ENCODE peak calls at places on chromosomes 4 and X, in five cellular contexts. One of them, this sample, is unnamed.

GRCh38 chr4:91829531-91829930 is 474.2 kb upstream of the GRID2 start:
- DNase-seq in SK-N-SH: no peak
- DNase-seq in K562: no peak
- DNase-seq in HEK293T: no peak
- DNase-seq in HepG2: no peak
- DNase-seq in this sample: no peak

GRCh38 chr4:2366252-2367192 is 51.9 kb downstream of the ZFYVE28 start:
- DNase-seq in SK-N-SH: no peak
- DNase-seq in K562: no peak
- DNase-seq in HEK293T: no peak
- DNase-seq in HepG2: no peak
- DNase-seq in this sample: no peak

GRCh38 chr4:89800527-89801103 is 36.3 kb downstream of the SNCA start:
- DNase-seq in SK-N-SH: no peak
- DNase-seq in K562: no peak
- DNase-seq in HEK293T: no peak
- DNase-seq in HepG2: no peak
- DNase-seq in this sample: no peak

GRCh38 chrX:109732319-109732779 is 708 bp downstream of the ACSL4 start:
- DNase-seq in SK-N-SH: peak
- DNase-seq in K562: peak
- DNase-seq in HEK293T: peak
- DNase-seq in HepG2: no peak
- DNase-seq in this sample: no peak

GRCh38 chrX:152299787-152300186 is 151.3 kb downstream of the GABRA3 start:
- DNase-seq in SK-N-SH: no peak
- DNase-seq in K562: no peak
- DNase-seq in HEK293T: no peak
- DNase-seq in HepG2: no peak
- DNase-seq in this sample: no peak

GRCh38 chr4:150950657-150951056 is 64.4 kb downstream of the LRBA start:
- DNase-seq in SK-N-SH: no peak
- DNase-seq in K562: no peak
- DNase-seq in HEK293T: no peak
- DNase-seq in HepG2: peak
- DNase-seq in this sample: no peak

GRCh38 chr4:143286733-143287570 is 49.7 kb upstream of the GAB1 start:
- DNase-seq in SK-N-SH: no peak
- DNase-seq in K562: no peak
- DNase-seq in HEK293T: no peak
- DNase-seq in HepG2: no peak
- DNase-seq in this sample: no peak

GRCh38 chr4:186725422-186726149 is 1.9 kb upstream of the FAT1 start:
- DNase-seq in SK-N-SH: peak
- DNase-seq in K562: peak
- DNase-seq in HEK293T: peak
- DNase-seq in HepG2: peak
- DNase-seq in this sample: no peak

GRCh38 chr4:6507345-6507744 is 34.9 kb upstream of the PPP2R2C start:
- DNase-seq in SK-N-SH: no peak
- DNase-seq in K562: no peak
- DNase-seq in HEK293T: no peak
- DNase-seq in HepG2: no peak
- DNase-seq in this sample: no peak

GRCh38 chrX:45803383-45803921 is 602.8 kb upstream of the DIPK2B start:
- DNase-seq in SK-N-SH: no peak
- DNase-seq in K562: no peak
- DNase-seq in HEK293T: no peak
- DNase-seq in HepG2: no peak
- DNase-seq in this sample: no peak

GRCh38 chr4:2441393-2442174 is 22.8 kb downstream of the CFAP99 start:
- DNase-seq in SK-N-SH: peak
- DNase-seq in K562: peak
- DNase-seq in HEK293T: peak
- DNase-seq in HepG2: peak
- DNase-seq in this sample: peak

GRCh38 chrX:20263474-20263873 is 3.2 kb downstream of the RPS6KA3 start:
- DNase-seq in SK-N-SH: no peak
- DNase-seq in K562: no peak
- DNase-seq in HEK293T: no peak
- DNase-seq in HepG2: no peak
- DNase-seq in this sample: no peak

GRCh38 chr4:151485541-151486131 is 76.7 kb downstream of the FHIP1A start:
- DNase-seq in SK-N-SH: no peak
- DNase-seq in K562: no peak
- DNase-seq in HEK293T: no peak
- DNase-seq in HepG2: no peak
- DNase-seq in this sample: no peak

GRCh38 chr4:85778809-85779124 is 303.8 kb downstream of the ARHGAP24 start:
- DNase-seq in SK-N-SH: no peak
- DNase-seq in K562: no peak
- DNase-seq in HEK293T: no peak
- DNase-seq in HepG2: no peak
- DNase-seq in this sample: no peak

GRCh38 chrX:75086731-75087195 is 69.3 kb downstream of the ABCB7 start:
- DNase-seq in SK-N-SH: no peak
- DNase-seq in K562: no peak
- DNase-seq in HEK293T: no peak
- DNase-seq in HepG2: no peak
- DNase-seq in this sample: no peak

GRCh38 chr4:74628808-74629616 is 165.3 kb downstream of the BTC start:
- DNase-seq in SK-N-SH: no peak
- DNase-seq in K562: no peak
- DNase-seq in HEK293T: no peak
- DNase-seq in HepG2: no peak
- DNase-seq in this sample: no peak

GRCh38 chrX:11267311-11267910 is 25.8 kb upstream of the AMELX start:
- DNase-seq in SK-N-SH: no peak
- DNase-seq in K562: no peak
- DNase-seq in HEK293T: no peak
- DNase-seq in HepG2: peak
- DNase-seq in this sample: no peak

GRCh38 chr4:176838611-176839411 is 46.1 kb upstream of the VEGFC start:
- DNase-seq in SK-N-SH: no peak
- DNase-seq in K562: no peak
- DNase-seq in HEK293T: no peak
- DNase-seq in HepG2: no peak
- DNase-seq in this sample: no peak

GRCh38 chrX:127578395-127578794 is 473.8 kb downstream of the ACTRT1 start:
- DNase-seq in SK-N-SH: no peak
- DNase-seq in K562: no peak
- DNase-seq in HEK293T: no peak
- DNase-seq in HepG2: no peak
- DNase-seq in this sample: no peak

GRCh38 chr4:41545238-41545637 is 7.3 kb downstream of the LIMCH1 start:
- DNase-seq in SK-N-SH: no peak
- DNase-seq in K562: no peak
- DNase-seq in HEK293T: no peak
- DNase-seq in HepG2: no peak
- DNase-seq in this sample: no peak

GRCh38 chrX:102934624-102935023 is 2.4 kb upstream of the RAB40AL start:
- DNase-seq in SK-N-SH: peak
- DNase-seq in K562: peak
- DNase-seq in HEK293T: peak
- DNase-seq in HepG2: peak
- DNase-seq in this sample: no peak

GRCh38 chrX:69137371-69137881 is 27.8 kb downstream of the PJA1 start:
- DNase-seq in SK-N-SH: no peak
- DNase-seq in K562: no peak
- DNase-seq in HEK293T: no peak
- DNase-seq in HepG2: no peak
- DNase-seq in this sample: no peak

GRCh38 chr4:138870739-138871633 is 144.6 kb upstream of the NOCT start:
- DNase-seq in SK-N-SH: peak
- DNase-seq in K562: peak
- DNase-seq in HEK293T: peak
- DNase-seq in HepG2: peak
- DNase-seq in this sample: peak

GRCh38 chr4:82360298-82361177 is 13.3 kb downstream of the HNRNPD start:
- DNase-seq in SK-N-SH: peak
- DNase-seq in K562: peak
- DNase-seq in HEK293T: peak
- DNase-seq in HepG2: no peak
- DNase-seq in this sample: no peak

GRCh38 chrX:119008122-119008744 is 33.8 kb downstream of the LONRF3 start:
- DNase-seq in SK-N-SH: peak
- DNase-seq in K562: peak
- DNase-seq in HEK293T: peak
- DNase-seq in HepG2: peak
- DNase-seq in this sample: no peak

GRCh38 chr4:72809208-72809607 is 240.2 kb upstream of the ADAMTS3 start:
- DNase-seq in SK-N-SH: no peak
- DNase-seq in K562: no peak
- DNase-seq in HEK293T: no peak
- DNase-seq in HepG2: no peak
- DNase-seq in this sample: no peak

GRCh38 chrX:133640161-133641015 is 225.1 kb upstream of the GPC4 start:
- DNase-seq in SK-N-SH: no peak
- DNase-seq in K562: no peak
- DNase-seq in HEK293T: no peak
- DNase-seq in HepG2: no peak
- DNase-seq in this sample: no peak

GRCh38 chrX:111823068-111823467 is 52.9 kb upstream of the TRPC5OS start:
- DNase-seq in SK-N-SH: peak
- DNase-seq in K562: peak
- DNase-seq in HEK293T: peak
- DNase-seq in HepG2: no peak
- DNase-seq in this sample: no peak

DNA sequence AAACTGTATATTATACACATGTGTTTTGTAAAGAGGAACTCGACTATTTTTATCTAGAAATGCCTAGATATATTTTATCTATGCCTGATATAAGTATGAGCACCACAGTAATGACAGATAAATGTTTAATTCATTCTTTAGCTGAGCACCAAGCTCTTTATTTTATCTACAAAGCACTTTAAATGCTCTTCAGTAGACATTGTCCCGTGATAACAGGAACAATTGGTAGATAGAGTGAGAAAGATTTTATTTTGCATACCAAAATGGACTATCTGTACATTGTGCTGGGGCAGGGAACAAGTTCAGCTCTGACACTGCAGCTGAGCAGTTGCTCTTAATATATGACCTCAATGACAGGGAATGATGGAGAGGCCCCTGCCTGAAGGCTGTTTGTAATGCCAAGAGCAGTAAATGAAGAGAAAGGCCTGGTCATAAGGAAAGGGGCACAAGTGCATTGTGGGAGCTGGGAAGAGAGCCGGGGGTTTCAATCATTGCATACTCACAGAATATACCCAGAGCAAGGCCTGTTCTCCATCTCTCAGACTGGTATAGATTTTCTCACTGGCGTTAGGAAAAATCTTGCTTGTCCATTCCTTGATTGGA is 57.3 kb downstream of the SEPTIN11 start:
- DNase-seq in SK-N-SH: peak
- DNase-seq in K562: no peak
- DNase-seq in HEK293T: no peak
- DNase-seq in HepG2: no peak
- DNase-seq in this sample: no peak
- TF ChIP-seq FOXM1 in SK-N-SH: no peak
- TF ChIP-seq FOXM1 in K562: no peak
- TF ChIP-seq FOXM1 in HEK293T: no peak
- TF ChIP-seq FOXM1 in HepG2: no peak
- TF ChIP-seq FOXM1 in this sample: no peak

DNA sequence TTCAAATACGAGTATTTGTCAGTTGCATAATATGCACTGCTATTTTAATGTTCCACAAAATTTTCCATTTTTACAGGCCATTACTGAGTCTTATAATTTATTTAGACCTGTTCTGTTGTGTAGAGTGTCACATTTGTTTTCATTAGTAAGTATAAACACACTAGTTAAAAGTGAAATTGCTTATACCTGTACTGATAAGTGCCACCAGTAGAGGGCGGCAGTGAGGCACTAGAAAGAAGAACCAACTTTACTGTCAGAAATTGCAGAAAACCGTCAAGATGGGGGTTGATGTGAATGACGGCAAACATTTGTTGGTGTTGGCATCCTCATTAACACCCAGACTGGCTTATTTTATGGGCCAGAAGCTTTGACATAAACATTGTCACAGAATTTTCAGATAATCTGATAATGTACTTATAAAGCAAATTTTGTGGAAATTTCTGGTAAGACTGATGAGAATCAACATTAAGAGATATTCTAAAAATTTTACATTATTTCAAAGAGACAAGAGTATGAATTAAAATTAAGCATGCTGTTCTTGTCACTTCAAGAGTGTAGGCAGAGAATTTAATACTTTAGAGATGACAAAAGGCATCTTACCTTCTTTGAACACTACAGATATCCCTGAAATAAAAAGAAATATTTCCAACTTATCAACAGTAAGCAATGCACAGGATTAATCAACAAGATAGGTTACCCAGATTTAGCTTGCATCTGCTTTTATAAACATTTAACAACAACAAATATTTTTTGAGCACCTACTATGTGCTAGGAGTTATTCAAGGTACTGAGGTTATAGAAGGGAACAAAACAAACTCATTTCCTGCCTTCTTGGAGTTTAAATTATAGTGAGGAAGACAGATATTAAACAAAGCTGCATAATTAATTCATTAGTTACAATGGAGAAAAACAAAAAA is 24.9 kb downstream of the ALPK1 start:
- DNase-seq in SK-N-SH: peak
- DNase-seq in K562: peak
- DNase-seq in HEK293T: peak
- DNase-seq in HepG2: peak
- DNase-seq in this sample: no peak
- TF ChIP-seq FOXM1 in SK-N-SH: no peak
- TF ChIP-seq FOXM1 in K562: no peak
- TF ChIP-seq FOXM1 in HEK293T: no peak
- TF ChIP-seq FOXM1 in HepG2: no peak
- TF ChIP-seq FOXM1 in this sample: peak

GRCh38 chrX:41799661-41800060 is 75.7 kb downstream of the GPR82 start:
- DNase-seq in SK-N-SH: no peak
- DNase-seq in K562: no peak
- DNase-seq in HEK293T: no peak
- DNase-seq in HepG2: no peak
- DNase-seq in this sample: no peak

GRCh38 chrX:41808042-41808441 is 84.1 kb downstream of the GPR82 start:
- DNase-seq in SK-N-SH: no peak
- DNase-seq in K562: no peak
- DNase-seq in HEK293T: no peak
- DNase-seq in HepG2: no peak
- DNase-seq in this sample: no peak

DNA sequence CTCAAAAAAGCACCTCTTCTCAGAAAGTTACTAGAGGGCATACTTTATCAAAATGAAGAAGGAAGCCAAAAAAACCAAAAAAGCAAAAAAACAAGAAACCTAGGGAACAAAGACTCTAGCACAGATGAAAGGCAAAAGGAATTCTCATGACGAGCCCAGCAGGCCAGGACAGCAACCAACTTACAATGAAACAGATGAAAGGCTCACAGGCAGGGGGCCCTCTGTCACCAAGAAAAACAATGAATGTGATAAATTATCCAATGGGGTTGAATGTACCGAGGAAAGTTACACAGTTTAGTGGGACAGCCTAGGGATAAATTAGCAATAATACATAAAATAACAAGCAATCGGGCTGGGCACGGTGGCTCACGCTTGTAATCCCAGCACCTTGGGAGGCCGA is 79.0 kb downstream of the GPR82 start:
- DNase-seq in SK-N-SH: no peak
- DNase-seq in K562: no peak
- DNase-seq in HEK293T: no peak
- DNase-seq in HepG2: no peak
- DNase-seq in this sample: no peak
- TF ChIP-seq FOXM1 in SK-N-SH: no peak
- TF ChIP-seq FOXM1 in K562: no peak
- TF ChIP-seq FOXM1 in HEK293T: no peak
- TF ChIP-seq FOXM1 in HepG2: no peak
- TF ChIP-seq FOXM1 in this sample: no peak

GRCh38 chr4:30912098-30912719 is 192.0 kb downstream of the PCDH7 start:
- DNase-seq in SK-N-SH: no peak
- DNase-seq in K562: no peak
- DNase-seq in HEK293T: no peak
- DNase-seq in HepG2: no peak
- DNase-seq in this sample: no peak
- TF ChIP-seq FOXM1 in SK-N-SH: no peak
- TF ChIP-seq FOXM1 in K562: no peak
- TF ChIP-seq FOXM1 in HEK293T: no peak
- TF ChIP-seq FOXM1 in HepG2: no peak
- TF ChIP-seq FOXM1 in this sample: no peak

This sample was measured in GM12878.